ENCODE peak calls at places on chromosomes 2 and 18, in seven cellular contexts. B is endothelial cell of umbilical vein; R is CD4-positive, alpha-beta T cell; M is activated CD8-positive, alpha-beta T cell treated with anti-CD3 and anti-CD28 coated beads for 36 hours; P is IMR-90; T is right atrium auricular region; D is GM06990. K is an unnamed sample.

GRCh38 chr2:48900321-48901014 is 144.9 kb upstream of the LHCGR start:
- DNase-seq in B (no peak), R (no peak), M (no peak), P (no peak), T (no peak), D (no peak), K (no peak)

GRCh38 chr2:192098814-192099491 is 95.8 kb downstream of the TMEFF2 start:
- DNase-seq in B (no peak), R (no peak), M (no peak), P (no peak), T (no peak), D (peak; percentile 19), K (no peak)

GRCh38 chr2:146576301-146576700 is 1268.5 kb upstream of the ACVR2A start:
- DNase-seq in B (peak; percentile 25), R (no peak), M (no peak), P (peak; percentile 26), T (no peak), D (no peak), K (no peak)

GRCh38 chr2:153519260-153519875 is 40.8 kb upstream of the RPRM start:
- DNase-seq in B (peak; percentile 48), R (peak; percentile 16), M (peak; percentile 75), P (peak; percentile 39), T (no peak), D (no peak), K (peak; percentile 37)

GRCh38 chr18:75799449-75800330 is 372.2 kb upstream of the SMIM21 start:
- DNase-seq in B (no peak), R (no peak), M (no peak), P (no peak), T (no peak), D (no peak), K (no peak)

GRCh38 chr18:13616041-13616440 is 110.3 kb downstream of the FAM210A start:
- DNase-seq in B (no peak), R (no peak), M (peak; percentile 36), P (no peak), T (peak; percentile 44), D (no peak), K (no peak)

GRCh38 chr2:37367310-37367709 is 22.9 kb downstream of the QPCT start:
- DNase-seq in B (no peak), R (no peak), M (no peak), P (peak; percentile 46), T (no peak), D (no peak), K (no peak)

GRCh38 chr18:62485684-62486083 is 37.1 kb upstream of the ZCCHC2 start:
- DNase-seq in B (peak; percentile 91), R (no peak), M (peak; percentile 17), P (peak; percentile 76), T (no peak), D (no peak), K (no peak)

GRCh38 chr18:76461148-76461547 is 33.9 kb downstream of the ZNF516 start:
- DNase-seq in B (no peak), R (no peak), M (no peak), P (no peak), T (peak; percentile 40), D (no peak), K (no peak)

GRCh38 chr2:36322108-36322507 is 33.5 kb upstream of the CRIM1 start:
- DNase-seq in B (peak; percentile 70), R (no peak), M (no peak), P (peak; percentile 70), T (no peak), D (no peak), K (no peak)
- TF ChIP-seq CTCF in B (peak; percentile 28), R (peak; percentile 21), M (peak; percentile 11), P (peak; percentile 57), T (no peak), D (peak; percentile 36), K (peak; percentile 48)

GRCh38 chr2:10814571-10815331 is 2.2 kb upstream of the PDIA6 start:
- DNase-seq in B (peak; percentile 50), R (no peak), M (no peak), P (no peak), T (no peak), D (no peak), K (no peak)
- TF ChIP-seq CTCF in B (no peak), R (no peak), M (no peak), P (no peak), T (no peak), D (no peak), K (no peak)

GRCh38 chr2:235303499-235304291 is 190.1 kb upstream of the AGAP1 start:
- DNase-seq in B (no peak), R (no peak), M (no peak), P (no peak), T (no peak), D (no peak), K (no peak)
- TF ChIP-seq CTCF in B (no peak), R (no peak), M (no peak), P (no peak), T (no peak), D (no peak), K (no peak)

GRCh38 chr2:105486762-105487141 is 87.9 kb upstream of the FHL2 start:
- DNase-seq in B (no peak), R (no peak), M (no peak), P (no peak), T (peak; percentile 44), D (no peak), K (no peak)

GRCh38 chr2:105490204-105490603 is 91.4 kb upstream of the FHL2 start:
- DNase-seq in B (no peak), R (no peak), M (no peak), P (no peak), T (no peak), D (no peak), K (no peak)

GRCh38 chr2:105488198-105488757 is 89.4 kb upstream of the FHL2 start:
- DNase-seq in B (no peak), R (no peak), M (no peak), P (no peak), T (no peak), D (no peak), K (no peak)

GRCh38 chr2:105489168-105489878 is 90.5 kb upstream of the FHL2 start:
- DNase-seq in B (no peak), R (no peak), M (no peak), P (no peak), T (no peak), D (no peak), K (no peak)

GRCh38 chr2:105487142-105488069 is 88.6 kb upstream of the FHL2 start:
- DNase-seq in B (no peak), R (no peak), M (no peak), P (peak; percentile 92), T (peak; percentile 59), D (no peak), K (no peak)
- TF ChIP-seq CTCF in B (no peak), R (no peak), M (no peak), P (no peak), T (no peak), D (no peak), K (no peak)

GRCh38 chr18:68822926-68823325 is 25.0 kb downstream of the CCDC102B start:
- DNase-seq in B (no peak), R (no peak), M (peak; percentile 31), P (no peak), T (no peak), D (no peak), K (no peak)
- TF ChIP-seq CTCF in B (no peak), R (no peak), M (no peak), P (no peak), T (no peak), D (no peak), K (no peak)

DNA sequence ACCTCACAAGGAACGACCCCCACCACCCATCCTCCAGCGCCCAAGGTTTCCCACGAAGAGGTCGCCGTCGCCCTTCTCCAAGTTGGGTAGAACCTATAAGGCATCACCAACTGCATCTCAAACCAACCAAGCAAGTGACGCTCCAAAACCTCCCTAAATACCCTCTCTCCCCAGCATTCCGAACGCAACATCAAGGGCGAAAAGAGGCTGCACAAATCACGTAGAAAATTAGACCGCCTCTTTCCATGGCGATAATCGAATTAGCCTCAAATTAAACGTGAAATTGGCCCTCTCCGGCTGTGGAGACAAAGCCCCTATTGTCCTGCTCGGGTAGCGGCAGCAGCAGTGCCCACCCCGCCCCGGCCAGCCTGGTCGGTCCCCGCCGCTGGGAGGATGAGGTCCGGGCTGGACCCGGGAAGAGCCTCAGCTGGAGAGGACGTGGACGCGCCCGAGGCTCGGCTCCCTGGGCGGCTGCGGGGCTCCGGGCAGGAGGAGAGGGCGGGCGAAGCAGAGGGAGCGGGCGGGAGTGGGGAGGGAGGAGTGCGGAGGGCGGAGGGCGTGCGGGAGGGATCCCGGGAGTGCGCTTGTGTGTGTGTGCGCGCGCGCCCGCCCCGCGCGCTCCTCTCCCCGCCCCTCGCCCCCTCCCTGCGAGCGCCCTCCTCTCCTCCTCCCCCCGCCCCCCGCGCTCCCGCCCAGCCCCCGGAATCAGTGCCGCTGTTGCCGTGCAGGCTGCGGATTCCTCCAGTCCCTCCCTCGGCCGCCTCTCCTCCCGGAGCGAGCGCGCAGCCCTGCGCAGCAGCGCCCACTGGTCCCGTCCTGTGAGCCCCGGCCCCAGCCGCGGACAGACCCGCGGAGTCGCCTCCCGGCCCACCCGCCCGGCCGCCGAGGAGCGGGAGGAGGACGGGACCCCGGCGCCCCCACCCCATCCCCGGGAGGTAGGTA is at the start of gene SPTBN1:
- DNase-seq in B (peak; percentile 88), R (no peak), M (peak; percentile 37), P (peak; percentile 90), T (peak; percentile 89), D (peak; percentile 76), K (peak; percentile 81)
- TF ChIP-seq CTCF in B (no peak), R (no peak), M (no peak), P (no peak), T (no peak), D (no peak), K (no peak)

DNA sequence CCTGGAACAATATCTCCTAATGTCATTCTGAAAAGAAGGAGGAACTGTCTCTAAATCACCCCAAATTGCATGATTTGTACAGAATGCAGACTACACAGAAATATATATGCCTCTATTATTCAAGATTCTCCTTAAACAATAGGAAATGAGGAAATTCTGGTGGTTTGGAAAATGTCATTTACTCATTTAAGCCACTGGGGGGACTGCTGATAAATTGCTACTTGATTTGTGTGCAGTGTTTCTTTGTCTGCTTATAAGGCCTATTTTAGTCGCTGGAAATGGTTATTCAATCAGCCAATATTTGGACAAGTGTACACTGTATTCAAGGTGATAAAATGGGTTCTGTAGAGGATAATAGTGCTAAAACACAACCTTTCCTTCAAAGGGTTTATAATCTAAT is 801.9 kb upstream of the CELF4 start:
- DNase-seq in B (no peak), R (no peak), M (no peak), P (no peak), T (no peak), D (no peak), K (no peak)
- TF ChIP-seq CTCF in B (no peak), R (no peak), M (no peak), P (no peak), T (no peak), D (no peak), K (no peak)

DNA sequence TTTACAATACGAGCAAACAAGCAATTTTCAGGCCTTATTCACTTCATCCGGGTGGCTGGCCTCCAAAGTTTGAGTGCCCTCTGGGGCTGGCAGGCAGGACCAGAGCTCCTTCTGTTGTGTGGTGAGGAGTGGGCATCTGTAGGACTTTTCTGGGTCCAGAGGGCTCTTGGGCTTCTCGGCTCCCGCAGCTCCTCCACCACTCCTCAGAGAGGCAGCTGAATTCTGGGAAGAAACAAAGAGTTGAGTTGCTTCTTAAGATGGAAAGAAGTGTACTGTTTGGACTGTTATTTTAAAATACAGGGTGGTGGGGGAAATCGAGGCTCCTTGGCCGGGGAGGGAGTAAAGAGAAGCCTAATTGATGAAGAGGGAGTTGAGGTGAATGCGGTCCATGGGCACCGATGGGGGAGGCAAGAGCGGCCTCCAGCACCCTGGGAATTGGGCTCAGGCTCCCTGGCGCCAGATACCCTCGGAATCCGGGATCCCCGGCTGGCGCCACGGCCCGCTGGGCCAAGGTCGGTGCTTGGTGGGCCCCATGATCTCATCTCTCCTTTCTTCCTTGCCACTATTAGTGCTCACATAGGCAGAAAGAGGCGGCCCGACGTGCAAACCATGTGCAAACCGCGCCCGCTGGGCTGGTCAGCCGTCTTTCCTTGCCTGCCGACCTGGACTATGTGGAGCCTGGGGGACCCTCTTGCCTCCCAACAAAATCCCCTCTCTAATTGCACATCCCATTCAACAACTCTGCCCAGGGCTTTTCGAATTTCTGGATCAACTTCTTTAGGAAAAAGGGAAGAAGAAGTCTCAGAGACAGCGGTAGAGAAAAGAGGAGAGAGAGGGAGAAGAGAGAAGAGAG is 664 bp upstream of the SIX3 start:
- DNase-seq in B (no peak), R (no peak), M (no peak), P (no peak), T (no peak), D (no peak), K (no peak)
- TF ChIP-seq CTCF in B (no peak), R (no peak), M (no peak), P (no peak), T (no peak), D (no peak), K (no peak)

K was measured in GM13977.